ENCODE peak calls at places on chromosomes 16 and 17, in six cellular contexts. One of them, this sample, is unnamed.

GRCh38 chr16:49493836-49494235 is 120.2 kb downstream of the C16orf78 start:
- DNase-seq in body of pancreas: no peak
- DNase-seq in sigmoid colon: no peak
- DNase-seq in right cardiac atrium: no peak
- DNase-seq in MM.1S: no peak
- DNase-seq in cardiac fibroblast: no peak
- DNase-seq in this sample: no peak

GRCh38 chr16:8109510-8110369 is 480.6 kb downstream of the TMEM114 start:
- DNase-seq in MM.1S: no peak
- DNase-seq in sigmoid colon: no peak
- DNase-seq in right cardiac atrium: no peak
- DNase-seq in cardiac fibroblast: no peak
- DNase-seq in body of pancreas: no peak
- DNase-seq in this sample: no peak

GRCh38 chr17:14771543-14771942 is 470.7 kb downstream of the HS3ST3B1 start:
- DNase-seq in MM.1S: no peak
- DNase-seq in body of pancreas: no peak
- DNase-seq in sigmoid colon: no peak
- DNase-seq in right cardiac atrium: no peak
- DNase-seq in cardiac fibroblast: no peak
- DNase-seq in this sample: no peak

GRCh38 chr17:56593073-56593740 is at the start of gene NOG:
- DNase-seq in cardiac fibroblast: peak
- DNase-seq in MM.1S: peak
- DNase-seq in right cardiac atrium: peak
- DNase-seq in sigmoid colon: no peak
- DNase-seq in body of pancreas: peak
- DNase-seq in this sample: no peak

GRCh38 chr16:85185701-85186100 is 73.4 kb upstream of the CIBAR2 start:
- DNase-seq in right cardiac atrium: peak
- DNase-seq in body of pancreas: no peak
- DNase-seq in sigmoid colon: no peak
- DNase-seq in cardiac fibroblast: no peak
- DNase-seq in MM.1S: no peak
- DNase-seq in this sample: no peak

GRCh38 chr16:83400234-83400633 is 407.5 kb upstream of the HSBP1 start:
- DNase-seq in sigmoid colon: no peak
- DNase-seq in cardiac fibroblast: no peak
- DNase-seq in MM.1S: no peak
- DNase-seq in body of pancreas: no peak
- DNase-seq in right cardiac atrium: no peak
- DNase-seq in this sample: no peak

GRCh38 chr17:58487589-58488427 is at the start of gene HSF5:
- DNase-seq in sigmoid colon: no peak
- DNase-seq in body of pancreas: peak
- DNase-seq in cardiac fibroblast: peak
- DNase-seq in right cardiac atrium: peak
- DNase-seq in MM.1S: no peak
- DNase-seq in this sample: no peak

GRCh38 chr17:49691677-49692191 is 13.8 kb upstream of the SPOP start:
- DNase-seq in right cardiac atrium: no peak
- DNase-seq in sigmoid colon: peak
- DNase-seq in cardiac fibroblast: peak
- DNase-seq in body of pancreas: no peak
- DNase-seq in MM.1S: no peak
- DNase-seq in this sample: no peak

GRCh38 chr16:82655315-82655714 is 28.5 kb downstream of the CDH13 start:
- DNase-seq in sigmoid colon: peak
- DNase-seq in MM.1S: no peak
- DNase-seq in right cardiac atrium: no peak
- DNase-seq in body of pancreas: peak
- DNase-seq in cardiac fibroblast: peak
- DNase-seq in this sample: no peak

GRCh38 chr17:40035162-40035559 is 19.0 kb downstream of the MED24 start:
- DNase-seq in cardiac fibroblast: peak
- DNase-seq in body of pancreas: no peak
- DNase-seq in right cardiac atrium: no peak
- DNase-seq in sigmoid colon: no peak
- DNase-seq in MM.1S: no peak
- DNase-seq in this sample: peak

GRCh38 chr17:4837471-4838305 is 4.5 kb downstream of the MINK1 start:
- DNase-seq in body of pancreas: no peak
- DNase-seq in sigmoid colon: no peak
- DNase-seq in cardiac fibroblast: no peak
- DNase-seq in MM.1S: no peak
- DNase-seq in right cardiac atrium: no peak
- DNase-seq in this sample: no peak

GRCh38 chr17:30524847-30525246 is 47.6 kb downstream of the GOSR1 start:
- DNase-seq in right cardiac atrium: no peak
- DNase-seq in cardiac fibroblast: peak
- DNase-seq in MM.1S: no peak
- DNase-seq in body of pancreas: no peak
- DNase-seq in sigmoid colon: no peak
- DNase-seq in this sample: no peak

GRCh38 chr17:151004-151403 is 13.6 kb downstream of the SCGB1C2 start:
- DNase-seq in right cardiac atrium: no peak
- DNase-seq in body of pancreas: no peak
- DNase-seq in cardiac fibroblast: no peak
- DNase-seq in MM.1S: no peak
- DNase-seq in sigmoid colon: peak
- DNase-seq in this sample: no peak

GRCh38 chr17:19727466-19728113 is 11.2 kb upstream of the SLC47A2 start:
- DNase-seq in right cardiac atrium: peak
- DNase-seq in MM.1S: no peak
- DNase-seq in cardiac fibroblast: peak
- DNase-seq in sigmoid colon: peak
- DNase-seq in body of pancreas: peak
- DNase-seq in this sample: no peak

GRCh38 chr16:24969071-24969470 is 46.1 kb downstream of the ARHGAP17 start:
- DNase-seq in MM.1S: no peak
- DNase-seq in right cardiac atrium: no peak
- DNase-seq in sigmoid colon: no peak
- DNase-seq in body of pancreas: no peak
- DNase-seq in cardiac fibroblast: no peak
- DNase-seq in this sample: no peak

DNA sequence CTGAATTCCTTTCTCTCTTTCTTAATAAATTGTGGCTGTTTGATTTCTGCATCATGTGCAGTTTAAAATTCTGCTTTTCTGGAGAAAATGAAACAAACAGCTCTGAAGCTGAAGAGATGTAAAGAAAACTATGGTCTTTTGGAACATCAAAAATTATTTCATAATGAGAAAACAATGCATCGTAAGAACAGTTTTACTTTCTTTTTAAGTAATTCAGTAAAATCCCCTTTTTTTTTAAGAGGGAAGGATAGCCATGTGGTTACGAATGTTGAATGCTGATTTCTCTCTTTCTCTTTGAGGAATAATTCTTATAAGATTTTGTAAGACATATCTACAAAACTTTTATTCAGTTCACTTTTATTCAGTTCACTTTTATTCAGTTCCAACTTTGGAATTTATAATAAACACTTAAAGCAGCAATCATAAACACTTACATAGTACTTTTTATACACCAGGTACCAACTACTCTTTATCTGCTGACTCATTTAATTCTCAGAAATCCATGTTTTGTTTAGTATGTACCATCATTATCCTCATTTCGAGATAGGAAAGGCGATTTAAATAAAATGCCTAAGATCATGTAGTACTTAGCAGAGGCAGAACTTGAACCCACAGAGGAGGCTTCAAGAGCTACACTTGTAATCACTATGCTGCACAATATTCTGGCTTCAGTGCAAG is 26.6 kb downstream of the CNTNAP4 start:
- DNase-seq in cardiac fibroblast: no peak
- DNase-seq in body of pancreas: no peak
- DNase-seq in MM.1S: peak
- DNase-seq in right cardiac atrium: no peak
- DNase-seq in sigmoid colon: no peak
- DNase-seq in this sample: no peak
- H3K4me3 ChIP-seq in cardiac fibroblast: no peak
- H3K4me3 ChIP-seq in body of pancreas: no peak
- H3K4me3 ChIP-seq in MM.1S: peak
- H3K4me3 ChIP-seq in right cardiac atrium: no peak
- H3K4me3 ChIP-seq in sigmoid colon: no peak
- H3K4me3 ChIP-seq in this sample: peak

GRCh38 chr17:42879596-42879985 is 21.0 kb upstream of the G6PC1 start:
- DNase-seq in MM.1S: no peak
- DNase-seq in cardiac fibroblast: peak
- DNase-seq in sigmoid colon: no peak
- DNase-seq in body of pancreas: no peak
- DNase-seq in right cardiac atrium: no peak
- DNase-seq in this sample: no peak

GRCh38 chr17:42873321-42873720 is 22.3 kb downstream of the AOC3 start:
- DNase-seq in right cardiac atrium: no peak
- DNase-seq in MM.1S: no peak
- DNase-seq in sigmoid colon: no peak
- DNase-seq in cardiac fibroblast: no peak
- DNase-seq in body of pancreas: no peak
- DNase-seq in this sample: no peak

GRCh38 chr17:42878924-42879595 is 21.5 kb upstream of the G6PC1 start:
- DNase-seq in cardiac fibroblast: no peak
- DNase-seq in body of pancreas: no peak
- DNase-seq in MM.1S: no peak
- DNase-seq in right cardiac atrium: no peak
- DNase-seq in sigmoid colon: no peak
- DNase-seq in this sample: no peak

GRCh38 chr17:42878123-42878880 is 22.3 kb upstream of the G6PC1 start:
- DNase-seq in MM.1S: peak
- DNase-seq in body of pancreas: peak
- DNase-seq in cardiac fibroblast: no peak
- DNase-seq in sigmoid colon: no peak
- DNase-seq in right cardiac atrium: no peak
- DNase-seq in this sample: no peak

DNA sequence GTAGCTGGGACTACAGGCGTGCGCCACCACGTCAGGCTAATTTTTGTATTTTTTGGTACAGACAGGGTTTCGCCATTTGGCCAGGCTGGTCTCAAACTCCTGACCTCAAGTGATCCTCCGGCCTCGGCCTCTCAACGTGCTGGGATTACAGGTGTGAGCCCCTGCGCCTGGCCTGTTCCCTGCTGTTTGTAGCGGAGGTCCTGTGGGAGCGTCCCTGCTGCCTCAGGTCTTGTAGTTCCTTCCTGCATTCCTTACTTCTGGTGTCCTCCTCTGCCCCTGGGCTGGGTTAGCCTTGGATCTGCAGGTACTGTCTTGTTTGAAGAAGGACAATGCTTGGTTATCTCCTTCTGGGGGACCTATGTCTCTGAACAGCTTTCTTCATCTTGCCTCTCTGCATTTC is 23.6 kb upstream of the G6PC1 start:
- DNase-seq in right cardiac atrium: no peak
- DNase-seq in sigmoid colon: no peak
- DNase-seq in cardiac fibroblast: no peak
- DNase-seq in body of pancreas: no peak
- DNase-seq in MM.1S: no peak
- DNase-seq in this sample: no peak
- H3K4me3 ChIP-seq in right cardiac atrium: no peak
- H3K4me3 ChIP-seq in sigmoid colon: no peak
- H3K4me3 ChIP-seq in cardiac fibroblast: no peak
- H3K4me3 ChIP-seq in body of pancreas: no peak
- H3K4me3 ChIP-seq in MM.1S: no peak
- H3K4me3 ChIP-seq in this sample: no peak

GRCh38 chr17:27861979-27862378 is 31.2 kb downstream of the LYRM9 start:
- DNase-seq in right cardiac atrium: no peak
- DNase-seq in MM.1S: no peak
- DNase-seq in sigmoid colon: no peak
- DNase-seq in body of pancreas: no peak
- DNase-seq in cardiac fibroblast: no peak
- DNase-seq in this sample: no peak
- H3K4me3 ChIP-seq in right cardiac atrium: no peak
- H3K4me3 ChIP-seq in MM.1S: no peak
- H3K4me3 ChIP-seq in sigmoid colon: no peak
- H3K4me3 ChIP-seq in body of pancreas: no peak
- H3K4me3 ChIP-seq in cardiac fibroblast: no peak
- H3K4me3 ChIP-seq in this sample: no peak

GRCh38 chr16:30472328-30472942 is at the start of gene ITGAL:
- DNase-seq in sigmoid colon: peak
- DNase-seq in right cardiac atrium: peak
- DNase-seq in body of pancreas: peak
- DNase-seq in cardiac fibroblast: no peak
- DNase-seq in MM.1S: peak
- DNase-seq in this sample: peak

GRCh38 chr16:30470632-30471007 is 1.9 kb upstream of the ITGAL start:
- DNase-seq in sigmoid colon: no peak
- DNase-seq in cardiac fibroblast: no peak
- DNase-seq in MM.1S: no peak
- DNase-seq in body of pancreas: no peak
- DNase-seq in right cardiac atrium: no peak
- DNase-seq in this sample: no peak

GRCh38 chr16:30474684-30475083 is 2.1 kb downstream of the ITGAL start:
- DNase-seq in body of pancreas: no peak
- DNase-seq in right cardiac atrium: no peak
- DNase-seq in sigmoid colon: no peak
- DNase-seq in MM.1S: no peak
- DNase-seq in cardiac fibroblast: no peak
- DNase-seq in this sample: no peak

GRCh38 chr16:30474062-30474452 is 1.5 kb downstream of the ITGAL start:
- DNase-seq in sigmoid colon: no peak
- DNase-seq in MM.1S: no peak
- DNase-seq in right cardiac atrium: no peak
- DNase-seq in body of pancreas: no peak
- DNase-seq in cardiac fibroblast: no peak
- DNase-seq in this sample: no peak

GRCh38 chr16:30473231-30474061 is 904 bp downstream of the ITGAL start:
- DNase-seq in sigmoid colon: no peak
- DNase-seq in right cardiac atrium: no peak
- DNase-seq in body of pancreas: peak
- DNase-seq in cardiac fibroblast: no peak
- DNase-seq in MM.1S: no peak
- DNase-seq in this sample: no peak
- H3K4me3 ChIP-seq in sigmoid colon: no peak
- H3K4me3 ChIP-seq in right cardiac atrium: no peak
- H3K4me3 ChIP-seq in body of pancreas: no peak
- H3K4me3 ChIP-seq in cardiac fibroblast: no peak
- H3K4me3 ChIP-seq in MM.1S: peak
- H3K4me3 ChIP-seq in this sample: peak

DNA sequence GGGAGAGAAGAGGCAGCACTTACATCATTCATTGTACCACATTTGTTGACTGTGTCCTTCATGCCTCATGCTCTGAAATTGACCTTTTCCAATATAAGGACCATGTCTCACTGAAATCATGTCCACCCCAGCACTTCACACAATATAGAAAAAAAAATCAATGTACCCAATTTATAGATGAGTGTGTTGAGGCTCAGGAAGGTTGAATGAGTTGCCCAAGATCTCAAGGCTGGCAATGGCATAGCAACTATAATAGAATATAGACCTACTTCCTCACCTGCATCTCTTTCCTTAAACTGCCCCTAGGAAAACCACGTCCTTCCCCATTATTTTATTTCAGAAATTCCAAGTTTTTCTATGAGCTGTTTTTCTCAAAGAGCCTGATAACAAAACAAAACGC is 912 bp upstream of the VAT1L start:
- DNase-seq in sigmoid colon: no peak
- DNase-seq in right cardiac atrium: no peak
- DNase-seq in body of pancreas: no peak
- DNase-seq in MM.1S: no peak
- DNase-seq in cardiac fibroblast: no peak
- DNase-seq in this sample: no peak
- H3K4me3 ChIP-seq in sigmoid colon: no peak
- H3K4me3 ChIP-seq in right cardiac atrium: no peak
- H3K4me3 ChIP-seq in body of pancreas: no peak
- H3K4me3 ChIP-seq in MM.1S: no peak
- H3K4me3 ChIP-seq in cardiac fibroblast: no peak
- H3K4me3 ChIP-seq in this sample: no peak

GRCh38 chr16:59878479-59878878 is 1144.4 kb upstream of the GOT2 start:
- DNase-seq in right cardiac atrium: no peak
- DNase-seq in sigmoid colon: no peak
- DNase-seq in MM.1S: no peak
- DNase-seq in cardiac fibroblast: peak
- DNase-seq in body of pancreas: peak
- DNase-seq in this sample: no peak
- H3K4me3 ChIP-seq in right cardiac atrium: no peak
- H3K4me3 ChIP-seq in sigmoid colon: no peak
- H3K4me3 ChIP-seq in MM.1S: no peak
- H3K4me3 ChIP-seq in cardiac fibroblast: no peak
- H3K4me3 ChIP-seq in body of pancreas: no peak
- H3K4me3 ChIP-seq in this sample: no peak